ENCODE peak calls at places on chromosomes 2 and 18, in four cellular contexts. One of them, this sample, is unnamed.
A peak's percentile ranks its signal among the peaks of the same experiment; 100 is the strongest.

GRCh38 chr2:230124792-230125452 is 56.2 kb upstream of the SLC16A14 start:
- DNase-seq in WTC11: no peak
- DNase-seq in SK-N-SH: no peak
- DNase-seq in K562: no peak
- DNase-seq in this sample: no peak

GRCh38 chr2:85326946-85327756 is 638 bp downstream of the TGOLN2 start:
- DNase-seq in WTC11: peak; percentile 32
- DNase-seq in SK-N-SH: no peak
- DNase-seq in K562: peak; percentile 58
- DNase-seq in this sample: no peak

GRCh38 chr2:132544045-132544630 is 125.9 kb downstream of the LYPD1 start:
- DNase-seq in WTC11: no peak
- DNase-seq in SK-N-SH: no peak
- DNase-seq in K562: no peak
- DNase-seq in this sample: no peak

GRCh38 chr2:42929985-42930581 is 137.7 kb upstream of the HAAO start:
- DNase-seq in WTC11: no peak
- DNase-seq in SK-N-SH: no peak
- DNase-seq in K562: no peak
- DNase-seq in this sample: peak; percentile 58

GRCh38 chr2:43123981-43124666 is 102.3 kb downstream of the ZFP36L2 start:
- DNase-seq in WTC11: no peak
- DNase-seq in SK-N-SH: no peak
- DNase-seq in K562: no peak
- DNase-seq in this sample: no peak

GRCh38 chr2:186059096-186059495 is 320.5 kb downstream of the FSIP2 start:
- DNase-seq in WTC11: no peak
- DNase-seq in SK-N-SH: no peak
- DNase-seq in K562: no peak
- DNase-seq in this sample: no peak

GRCh38 chr2:145906356-145906755 is 1386.4 kb upstream of the ZEB2 start:
- DNase-seq in WTC11: peak; percentile 16
- DNase-seq in SK-N-SH: no peak
- DNase-seq in K562: peak; percentile 21
- DNase-seq in this sample: peak; percentile 44

GRCh38 chr18:78972930-78973331 is 6.7 kb upstream of the SALL3 start:
- DNase-seq in WTC11: no peak
- DNase-seq in SK-N-SH: no peak
- DNase-seq in K562: no peak
- DNase-seq in this sample: no peak

GRCh38 chr2:146147448-146148012 is 1627.6 kb upstream of the ZEB2 start:
- DNase-seq in WTC11: no peak
- DNase-seq in SK-N-SH: no peak
- DNase-seq in K562: no peak
- DNase-seq in this sample: no peak

GRCh38 chr18:45670281-45670962 is 53.6 kb upstream of the SLC14A1 start:
- DNase-seq in WTC11: no peak
- DNase-seq in SK-N-SH: no peak
- DNase-seq in K562: peak; percentile 81
- DNase-seq in this sample: no peak

GRCh38 chr2:42332575-42332974 is 28.4 kb downstream of the COX7A2L start:
- DNase-seq in WTC11: no peak
- DNase-seq in SK-N-SH: no peak
- DNase-seq in K562: no peak
- DNase-seq in this sample: no peak

GRCh38 chr2:130150181-130151144 is 5.6 kb upstream of the CCDC74B start:
- DNase-seq in WTC11: no peak
- DNase-seq in SK-N-SH: no peak
- DNase-seq in K562: no peak
- DNase-seq in this sample: no peak

DNA sequence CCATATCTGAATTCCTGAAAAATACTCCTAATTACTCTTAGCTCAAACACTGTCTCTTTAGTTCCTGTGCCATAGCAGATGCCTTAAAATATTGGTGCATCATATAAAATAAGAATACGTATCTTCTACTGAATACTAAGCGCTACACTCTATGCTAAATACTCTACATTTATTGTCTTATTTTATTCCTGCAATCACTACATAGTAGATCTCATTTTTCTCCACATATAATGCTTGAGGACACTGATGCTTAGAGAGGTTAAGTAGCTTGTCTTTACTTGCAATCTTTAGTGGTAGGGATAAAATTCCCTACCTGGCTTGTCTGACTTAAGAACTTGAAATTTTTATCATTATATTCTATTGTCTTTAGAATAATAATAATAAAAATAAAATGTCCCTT is 137.3 kb upstream of the SETBP1 start:
- DNase-seq in WTC11: no peak
- DNase-seq in SK-N-SH: no peak
- DNase-seq in K562: no peak
- DNase-seq in this sample: no peak
- TF ChIP-seq FOXJ3 in WTC11: no peak
- TF ChIP-seq FOXJ3 in SK-N-SH: no peak
- TF ChIP-seq FOXJ3 in K562: no peak
- TF ChIP-seq FOXJ3 in this sample: no peak

DNA sequence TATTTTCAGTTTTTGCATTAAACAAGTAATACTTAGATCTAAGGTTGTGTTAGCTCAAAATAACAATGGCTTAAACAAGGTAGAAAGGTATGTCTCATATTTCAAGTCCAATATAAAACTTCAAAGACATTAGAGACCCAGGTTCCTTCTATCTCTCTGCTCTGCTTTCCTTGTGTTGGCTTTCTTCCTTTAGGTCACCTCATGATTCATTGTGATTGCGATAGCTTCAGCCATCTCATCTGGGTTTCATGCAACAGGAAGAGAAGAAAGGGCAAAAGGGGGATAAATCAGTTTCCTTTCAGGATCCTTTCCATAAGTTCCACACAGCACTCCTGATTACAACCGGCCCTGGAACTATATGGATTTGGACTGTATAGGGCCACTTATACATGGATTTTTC is 16.0 kb upstream of the TBR1 start:
- DNase-seq in WTC11: no peak
- DNase-seq in SK-N-SH: no peak
- DNase-seq in K562: no peak
- DNase-seq in this sample: no peak
- TF ChIP-seq FOXJ3 in WTC11: no peak
- TF ChIP-seq FOXJ3 in SK-N-SH: no peak
- TF ChIP-seq FOXJ3 in K562: no peak
- TF ChIP-seq FOXJ3 in this sample: no peak

GRCh38 chr2:179965291-179965690 is 41.8 kb downstream of the CWC22 start:
- DNase-seq in WTC11: no peak
- DNase-seq in SK-N-SH: no peak
- DNase-seq in K562: no peak
- DNase-seq in this sample: no peak

GRCh38 chr2:179966778-179967394 is 40.2 kb downstream of the CWC22 start:
- DNase-seq in WTC11: no peak
- DNase-seq in SK-N-SH: no peak
- DNase-seq in K562: no peak
- DNase-seq in this sample: no peak

GRCh38 chr2:179963626-179964025 is 43.5 kb downstream of the CWC22 start:
- DNase-seq in WTC11: no peak
- DNase-seq in SK-N-SH: no peak
- DNase-seq in K562: no peak
- DNase-seq in this sample: no peak
- TF ChIP-seq FOXJ3 in WTC11: no peak
- TF ChIP-seq FOXJ3 in SK-N-SH: no peak
- TF ChIP-seq FOXJ3 in K562: no peak
- TF ChIP-seq FOXJ3 in this sample: no peak

DNA sequence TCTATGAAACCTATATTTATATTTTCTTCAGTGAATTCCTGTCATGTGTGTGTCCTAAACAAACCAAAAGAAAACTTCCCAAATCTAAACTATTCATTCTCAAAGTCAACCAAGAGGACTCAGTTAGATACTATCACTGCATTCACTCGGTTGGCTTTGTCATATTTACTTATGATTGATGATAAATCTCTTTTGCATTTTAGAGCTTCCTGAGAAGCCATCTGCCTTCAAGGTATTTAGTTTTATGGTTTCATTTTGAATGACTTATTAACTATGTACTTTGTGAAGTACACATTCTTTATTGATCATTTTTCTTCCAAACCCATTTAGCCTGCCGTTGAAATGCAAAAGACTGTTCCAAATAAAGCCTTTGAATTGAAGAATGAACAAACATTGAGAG is 36.2 kb downstream of the ANKRD30B start:
- DNase-seq in WTC11: no peak
- DNase-seq in SK-N-SH: no peak
- DNase-seq in K562: no peak
- DNase-seq in this sample: no peak
- TF ChIP-seq FOXJ3 in WTC11: no peak
- TF ChIP-seq FOXJ3 in SK-N-SH: no peak
- TF ChIP-seq FOXJ3 in K562: no peak
- TF ChIP-seq FOXJ3 in this sample: no peak

GRCh38 chr18:57798713-57799373 is 4.3 kb downstream of the ATP8B1 start:
- DNase-seq in WTC11: no peak
- DNase-seq in SK-N-SH: no peak
- DNase-seq in K562: no peak
- DNase-seq in this sample: peak; percentile 51

GRCh38 chr18:57803119-57803969 is at the start of gene ATP8B1:
- DNase-seq in WTC11: peak; percentile 92
- DNase-seq in SK-N-SH: peak; percentile 75
- DNase-seq in K562: peak; percentile 11
- DNase-seq in this sample: no peak

GRCh38 chr18:57802869-57803118 is 321 bp downstream of the ATP8B1 start:
- DNase-seq in WTC11: no peak
- DNase-seq in SK-N-SH: no peak
- DNase-seq in K562: no peak
- DNase-seq in this sample: no peak

GRCh38 chr18:57802166-57802868 is 798 bp downstream of the ATP8B1 start:
- DNase-seq in WTC11: peak; percentile 42
- DNase-seq in SK-N-SH: peak; percentile 52
- DNase-seq in K562: no peak
- DNase-seq in this sample: no peak

DNA sequence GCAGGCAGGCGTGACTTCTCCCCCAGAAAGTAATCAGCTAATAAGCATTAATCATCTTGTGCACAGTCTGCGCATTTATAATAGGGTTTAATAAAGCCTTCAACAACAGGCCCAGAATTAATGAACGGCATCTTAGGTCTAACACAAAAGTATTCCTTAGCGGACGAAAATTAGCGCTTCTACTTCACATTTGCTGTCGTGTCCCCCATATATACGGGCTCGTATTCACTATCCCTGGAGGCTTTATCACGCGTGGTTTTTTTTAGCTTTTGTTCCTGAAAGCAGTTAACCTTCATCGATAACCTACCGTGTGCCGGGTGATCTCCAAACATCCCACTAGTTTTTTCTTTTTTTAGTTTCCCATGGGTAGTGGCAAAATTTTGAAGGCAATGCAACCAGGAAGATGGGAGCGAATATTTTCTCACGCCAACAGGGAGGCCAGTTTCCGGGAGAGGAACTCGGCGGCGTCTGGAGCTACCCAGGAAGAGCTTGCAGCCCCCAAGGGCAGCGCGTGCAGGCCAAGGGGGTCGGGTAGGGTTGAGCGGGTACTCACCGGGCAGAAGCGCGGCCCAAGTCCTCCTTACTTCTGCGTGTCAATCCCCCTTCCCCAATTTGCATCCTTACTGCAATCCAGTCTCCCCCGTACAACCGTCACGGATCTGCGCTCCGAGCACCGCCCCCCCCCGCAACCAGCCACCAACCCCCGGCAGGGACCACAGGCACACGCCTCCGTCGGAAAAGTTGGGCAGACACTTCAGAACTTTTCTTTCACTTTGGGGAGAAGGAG is 1.5 kb downstream of the ATP8B1 start:
- DNase-seq in WTC11: peak; percentile 23
- DNase-seq in SK-N-SH: peak; percentile 36
- DNase-seq in K562: no peak
- DNase-seq in this sample: no peak
- TF ChIP-seq FOXJ3 in WTC11: no peak
- TF ChIP-seq FOXJ3 in SK-N-SH: no peak
- TF ChIP-seq FOXJ3 in K562: no peak
- TF ChIP-seq FOXJ3 in this sample: no peak

GRCh38 chr18:69469444-69469919 is 68.8 kb downstream of the DOK6 start:
- DNase-seq in WTC11: peak; percentile 62
- DNase-seq in SK-N-SH: peak; percentile 29
- DNase-seq in K562: peak; percentile 41
- DNase-seq in this sample: no peak
- TF ChIP-seq FOXJ3 in WTC11: no peak
- TF ChIP-seq FOXJ3 in SK-N-SH: no peak
- TF ChIP-seq FOXJ3 in K562: no peak
- TF ChIP-seq FOXJ3 in this sample: no peak

GRCh38 chr2:96866586-96866985 is 3.3 kb downstream of the SEMA4C start:
- DNase-seq in WTC11: no peak
- DNase-seq in SK-N-SH: no peak
- DNase-seq in K562: no peak
- DNase-seq in this sample: no peak
- TF ChIP-seq FOXJ3 in WTC11: no peak
- TF ChIP-seq FOXJ3 in SK-N-SH: no peak
- TF ChIP-seq FOXJ3 in K562: no peak
- TF ChIP-seq FOXJ3 in this sample: no peak

GRCh38 chr2:124241-124880 is 78.1 kb upstream of the FAM110C start:
- DNase-seq in WTC11: no peak
- DNase-seq in SK-N-SH: no peak
- DNase-seq in K562: no peak
- DNase-seq in this sample: no peak
- TF ChIP-seq FOXJ3 in WTC11: no peak
- TF ChIP-seq FOXJ3 in SK-N-SH: no peak
- TF ChIP-seq FOXJ3 in K562: no peak
- TF ChIP-seq FOXJ3 in this sample: no peak

GRCh38 chr2:155218945-155219344 is 520.5 kb downstream of the KCNJ3 start:
- DNase-seq in WTC11: no peak
- DNase-seq in SK-N-SH: no peak
- DNase-seq in K562: no peak
- DNase-seq in this sample: no peak

GRCh38 chr2:155218292-155218924 is 519.9 kb downstream of the KCNJ3 start:
- DNase-seq in WTC11: no peak
- DNase-seq in SK-N-SH: no peak
- DNase-seq in K562: no peak
- DNase-seq in this sample: no peak

DNA sequence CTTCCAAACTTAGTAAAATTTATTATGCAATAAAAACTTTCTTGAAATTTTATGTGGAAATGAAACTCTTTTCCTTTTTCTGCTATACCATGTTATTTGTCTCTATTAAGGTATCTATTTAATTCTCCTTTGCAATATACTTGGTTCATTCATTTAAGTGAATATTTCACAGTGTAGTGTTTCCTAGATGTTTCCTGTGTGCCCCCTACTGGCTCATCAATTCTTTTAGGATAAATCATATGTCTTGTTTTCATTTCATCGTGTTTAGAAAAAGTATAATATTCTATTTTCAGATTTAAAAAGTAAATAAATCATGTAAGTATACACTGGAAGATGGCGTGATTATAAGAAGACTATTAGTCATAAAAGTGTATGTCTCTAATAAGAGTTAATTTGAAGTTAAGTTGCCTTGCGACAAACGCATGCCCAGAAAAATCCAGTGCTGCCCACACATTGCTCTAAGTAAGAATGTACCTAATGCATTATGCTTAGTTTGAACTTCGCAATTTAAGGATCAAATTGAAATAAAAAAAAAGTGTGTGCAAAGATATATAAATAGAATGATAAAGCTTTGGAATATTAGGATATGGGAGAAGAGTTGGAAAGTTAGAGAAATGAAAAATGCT is 525.4 kb downstream of the KCNJ3 start:
- DNase-seq in WTC11: no peak
- DNase-seq in SK-N-SH: peak; percentile 9
- DNase-seq in K562: no peak
- DNase-seq in this sample: peak; percentile 15
- TF ChIP-seq FOXJ3 in WTC11: no peak
- TF ChIP-seq FOXJ3 in SK-N-SH: no peak
- TF ChIP-seq FOXJ3 in K562: no peak
- TF ChIP-seq FOXJ3 in this sample: no peak

This sample was measured in HepG2.